ENCODE peak calls at places on chromosome 14, in eight cellular contexts. H is AG09319, J is astrocyte of the cerebellum, D is ascending aorta, F is H1, A is mesothelial cell of epicardium, I is left lung, Y is fibroblast of pulmonary artery. T is an unnamed sample.

GRCh38 chr14:99608591-99608990 is 4.6 kb upstream of the CCDC85C start:
- DNase-seq in H (no peak), J (no peak), D (no peak), F (no peak), A (no peak), I (no peak), Y (no peak), T (no peak)

GRCh38 chr14:54600685-54601084 is 33.8 kb downstream of the SAMD4A start:
- DNase-seq in H (no peak), J (no peak), D (no peak), F (no peak), A (no peak), I (no peak), Y (peak), T (no peak)

GRCh38 chr14:24629521-24629920 is 4.5 kb downstream of the GZMB start:
- DNase-seq in H (no peak), J (no peak), D (no peak), F (no peak), A (no peak), I (no peak), Y (no peak), T (no peak)

GRCh38 chr14:41782488-41782887 is 175.8 kb downstream of the LRFN5 start:
- DNase-seq in H (no peak), J (no peak), D (no peak), F (no peak), A (no peak), I (no peak), Y (no peak), T (no peak)

GRCh38 chr14:65006251-65006721 is 19.6 kb downstream of the FNTB start:
- DNase-seq in H (no peak), J (no peak), D (no peak), F (no peak), A (no peak), I (no peak), Y (no peak), T (no peak)

GRCh38 chr14:37588667-37588955 is 6.4 kb downstream of the FOXA1 start:
- DNase-seq in H (no peak), J (no peak), D (no peak), F (no peak), A (no peak), I (no peak), Y (no peak), T (no peak)

GRCh38 chr14:95460647-95461478 is 55.6 kb downstream of the SYNE3 start:
- DNase-seq in H (no peak), J (peak), D (no peak), F (no peak), A (no peak), I (no peak), Y (peak), T (no peak)

GRCh38 chr14:91866061-91866460 is 1.3 kb downstream of the TC2N start:
- DNase-seq in H (no peak), J (peak), D (no peak), F (no peak), A (no peak), I (no peak), Y (no peak), T (no peak)

GRCh38 chr14:106277503-106277902 is 751.1 kb downstream of the TMEM121 start:
- DNase-seq in H (no peak), J (no peak), D (no peak), F (no peak), A (no peak), I (no peak), Y (no peak), T (no peak)
- TF ChIP-seq CTCF in H (no peak), J (no peak), D (peak), F (no peak), A (no peak), I (peak), Y (no peak), T (no peak)

GRCh38 chr14:67618617-67619063 is 1.1 kb upstream of the ARG2 start:
- DNase-seq in H (peak), J (peak), D (no peak), F (no peak), A (no peak), I (no peak), Y (peak), T (no peak)

GRCh38 chr14:67623114-67623513 is 3.4 kb downstream of the ARG2 start:
- DNase-seq in H (no peak), J (peak), D (no peak), F (no peak), A (no peak), I (no peak), Y (peak), T (no peak)

GRCh38 chr14:67622675-67623074 is 3.0 kb downstream of the ARG2 start:
- DNase-seq in H (no peak), J (peak), D (no peak), F (no peak), A (no peak), I (no peak), Y (peak), T (no peak)

GRCh38 chr14:67620217-67620789 is 583 bp downstream of the ARG2 start:
- DNase-seq in H (no peak), J (no peak), D (no peak), F (peak), A (no peak), I (no peak), Y (peak), T (no peak)

GRCh38 chr14:67619446-67620216 is at the start of gene ARG2:
- DNase-seq in H (peak), J (peak), D (peak), F (peak), A (peak), I (peak), Y (peak), T (peak)
- TF ChIP-seq CTCF in H (no peak), J (no peak), D (no peak), F (peak), A (no peak), I (no peak), Y (no peak), T (no peak)

GRCh38 chr14:53217283-53217994 is 64.3 kb upstream of the DDHD1 start:
- DNase-seq in H (peak), J (no peak), D (peak), F (peak), A (peak), I (peak), Y (peak), T (no peak)
- TF ChIP-seq CTCF in H (peak), J (peak), D (peak), F (peak), A (peak), I (peak), Y (peak), T (peak)

DNA sequence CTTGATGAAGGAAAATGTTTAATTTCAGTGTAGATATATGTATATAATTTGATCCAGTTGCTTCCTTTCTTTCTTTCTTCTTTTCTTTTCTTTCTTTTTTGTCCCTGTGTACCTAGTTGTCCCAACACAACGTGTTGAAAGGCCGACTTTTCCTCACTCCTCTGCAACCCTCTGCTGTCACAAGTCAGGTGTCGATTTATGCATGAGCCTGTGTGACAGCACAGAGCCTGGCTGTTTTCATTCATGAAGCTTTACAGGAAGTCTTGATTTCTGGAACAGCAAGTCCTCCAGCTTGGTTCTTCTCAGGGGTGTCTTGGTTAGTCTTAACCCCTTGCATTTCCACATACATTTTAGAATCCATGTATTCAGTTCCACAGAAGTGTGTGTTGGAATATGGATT is 88.1 kb downstream of the PPP2R5C start:
- DNase-seq in H (no peak), J (no peak), D (no peak), F (no peak), A (no peak), I (no peak), Y (no peak), T (no peak)
- TF ChIP-seq CTCF in H (no peak), J (no peak), D (no peak), F (no peak), A (no peak), I (no peak), Y (no peak), T (no peak)

DNA sequence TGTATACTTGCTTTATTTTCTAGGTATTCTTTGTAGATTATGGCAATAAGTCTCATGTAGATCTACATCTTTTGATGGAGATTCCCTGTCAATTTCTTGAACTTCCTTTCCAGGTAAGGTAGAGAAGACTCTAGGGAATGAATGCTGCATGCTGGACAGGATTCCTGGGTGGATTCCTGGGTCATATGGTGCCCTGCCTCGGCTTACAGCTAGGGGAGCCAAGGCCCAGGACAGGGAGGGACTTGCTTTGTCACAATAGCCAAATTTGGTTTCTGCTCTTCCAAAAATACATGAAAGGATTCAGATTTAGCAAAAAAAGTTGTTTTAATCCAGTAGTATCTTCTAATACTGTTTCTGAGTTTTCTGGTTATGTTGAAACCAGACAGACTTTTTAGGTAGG is 59.5 kb upstream of the ASPG start:
- DNase-seq in H (no peak), J (no peak), D (no peak), F (no peak), A (no peak), I (no peak), Y (no peak), T (no peak)
- TF ChIP-seq CTCF in H (no peak), J (no peak), D (no peak), F (peak), A (no peak), I (no peak), Y (no peak), T (no peak)

GRCh38 chr14:74549588-74549987 is 56.0 kb downstream of the ISCA2 start:
- DNase-seq in H (no peak), J (no peak), D (no peak), F (no peak), A (no peak), I (no peak), Y (no peak), T (no peak)
- TF ChIP-seq CTCF in H (peak), J (peak), D (peak), F (peak), A (no peak), I (no peak), Y (peak), T (no peak)

GRCh38 chr14:81710232-81710845 is 176.7 kb upstream of the SEL1L start:
- DNase-seq in H (no peak), J (peak), D (no peak), F (no peak), A (no peak), I (no peak), Y (peak), T (no peak)
- TF ChIP-seq CTCF in H (no peak), J (peak), D (peak), F (peak), A (peak), I (peak), Y (peak), T (no peak)

GRCh38 chr14:45664668-45665356 is 411.8 kb upstream of the MIS18BP1 start:
- DNase-seq in H (no peak), J (no peak), D (no peak), F (peak), A (no peak), I (peak), Y (no peak), T (no peak)
- TF ChIP-seq CTCF in H (no peak), J (no peak), D (no peak), F (peak), A (no peak), I (no peak), Y (no peak), T (no peak)

T was measured in vagina.